ENCODE peak calls at places on chromosomes 2 and 18, in seven cellular contexts. I, F, V, G, X, P and D are unnamed samples. For H3K9me3, the result is how much of the 10 kb centered on the place peaks cover.

GRCh38 chr2:240999001-240999791 is 778 bp downstream of the SNED1 start:
- DNase-seq in G (peak), P (no peak), X (peak), F (peak), V (peak), I (no peak), D (peak)

GRCh38 chr2:69429491-69430183 is 7.6 kb downstream of the NFU1 start:
- DNase-seq in V (no peak), P (no peak), I (no peak), X (no peak), G (no peak), F (no peak), D (no peak)

GRCh38 chr2:121815216-121815615 is 59.8 kb downstream of the TSN start:
- DNase-seq in F (no peak), I (no peak), V (no peak), X (no peak), G (no peak), P (no peak), D (no peak)

GRCh38 chr18:70982292-70982691 is 693.4 kb downstream of the SOCS6 start:
- DNase-seq in V (no peak), F (no peak), P (no peak), I (no peak), X (no peak), G (no peak), D (no peak)

GRCh38 chr2:33583194-33583938 is 15.7 kb downstream of the FAM98A start:
- DNase-seq in I (peak), F (no peak), G (peak), P (no peak), X (peak), V (no peak), D (no peak)

GRCh38 chr18:58076052-58076451 is 32.0 kb downstream of the NEDD4L start:
- DNase-seq in F (no peak), P (no peak), V (no peak), I (no peak), G (peak), X (no peak), D (no peak)

GRCh38 chr18:45104071-45104440 is 423.4 kb downstream of the SETBP1 start:
- DNase-seq in P (no peak), F (no peak), I (no peak), V (no peak), G (no peak), X (no peak), D (no peak)

GRCh38 chr18:75229437-75229836 is 18.8 kb downstream of the TSHZ1 start:
- DNase-seq in P (no peak), V (no peak), G (no peak), F (no peak), I (no peak), X (no peak), D (no peak)

GRCh38 chr2:98795535-98795902 is 64.6 kb upstream of the MGAT4A start:
- DNase-seq in G (no peak), P (no peak), I (no peak), X (no peak), V (no peak), F (no peak), D (no peak)

DNA sequence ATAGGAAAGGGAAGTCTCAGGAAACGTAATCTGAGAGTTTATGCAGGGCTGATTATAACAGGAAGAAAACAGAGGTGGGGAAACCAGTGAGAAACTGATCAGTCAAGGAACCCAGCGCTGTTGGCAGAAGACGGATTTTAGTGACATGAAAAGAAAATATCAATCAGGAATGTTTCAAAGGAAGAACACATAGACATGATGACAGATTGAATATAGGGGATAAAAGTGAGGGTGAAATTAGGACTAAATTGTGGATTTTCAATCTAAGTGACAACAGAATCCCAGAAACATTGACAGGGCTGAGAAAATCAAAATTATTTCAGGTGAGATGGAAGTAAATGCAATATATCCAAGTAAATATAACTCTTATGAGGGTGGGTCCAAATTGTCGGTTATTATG is 199.8 kb upstream of the CCDC150 start:
- DNase-seq in X (no peak), F (no peak), I (no peak), V (no peak), G (no peak), P (no peak), D (no peak)
- H3K9me3 ChIP-seq in X (under half), F (under half), I (under half), V (under half), G (under half), P (under half), D (under half)

GRCh38 chr2:123566291-123566946 is 458.7 kb upstream of the CNTNAP5 start:
- DNase-seq in I (no peak), X (no peak), V (no peak), F (no peak), P (no peak), G (no peak), D (no peak)
- H3K9me3 ChIP-seq in I (under half), X (under half), V (under half), F (under half), P (under half), G (under half), D (under half)

GRCh38 chr2:184859187-184859586 is 260.9 kb downstream of the ZNF804A start:
- DNase-seq in V (no peak), G (no peak), F (no peak), I (no peak), X (no peak), P (no peak), D (no peak)
- H3K9me3 ChIP-seq in V (under half), G (under half), F (under half), I (under half), X (under half), P (under half), D (half or more)

GRCh38 chr2:7022956-7023467 is 105.8 kb downstream of the RNF144A start:
- DNase-seq in F (no peak), V (no peak), P (no peak), I (no peak), G (no peak), X (no peak), D (no peak)
- H3K9me3 ChIP-seq in F (under half), V (under half), P (under half), I (under half), G (under half), X (under half), D (under half)

GRCh38 chr18:11500153-11501122 is 109.0 kb upstream of the SLC35G4 start:
- DNase-seq in G (peak), P (no peak), X (no peak), F (no peak), I (no peak), V (no peak), D (no peak)
- H3K9me3 ChIP-seq in G (under half), P (under half), X (under half), F (under half), I (under half), V (under half), D (under half)

GRCh38 chr2:795245-796041 is 118.2 kb upstream of the TMEM18 start:
- DNase-seq in F (no peak), I (no peak), G (no peak), X (no peak), V (peak), P (no peak), D (no peak)

GRCh38 chr2:794554-795244 is 117.5 kb upstream of the TMEM18 start:
- DNase-seq in V (peak), I (no peak), G (no peak), X (no peak), F (no peak), P (no peak), D (no peak)

GRCh38 chr2:790634-791245 is 113.5 kb upstream of the TMEM18 start:
- DNase-seq in X (no peak), F (no peak), V (no peak), I (no peak), G (no peak), P (no peak), D (no peak)

GRCh38 chr2:792687-793086 is 115.5 kb upstream of the TMEM18 start:
- DNase-seq in F (no peak), I (no peak), V (no peak), G (no peak), P (no peak), X (no peak), D (no peak)

DNA sequence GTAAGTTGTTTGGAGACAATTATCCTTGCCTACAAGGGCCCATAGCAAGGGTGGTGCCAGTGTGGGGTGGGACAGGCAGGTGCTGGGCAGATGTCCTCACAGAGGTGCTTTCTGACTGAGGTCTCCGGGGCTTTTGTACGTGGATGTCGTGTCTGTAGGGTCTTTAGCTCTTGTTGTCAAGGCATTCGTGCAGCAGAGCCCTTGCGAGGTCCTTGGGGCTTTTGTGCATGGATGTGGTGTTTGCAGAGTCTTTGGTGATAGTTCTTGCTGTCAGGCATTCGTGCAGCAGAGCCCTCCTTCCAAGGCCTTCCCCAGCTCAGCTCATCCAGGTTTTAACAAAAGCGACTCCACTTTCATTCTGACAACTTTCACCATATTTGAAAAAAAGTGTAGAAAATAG is 116.0 kb upstream of the TMEM18 start:
- DNase-seq in G (no peak), P (no peak), X (no peak), F (no peak), I (no peak), V (no peak), D (no peak)
- H3K9me3 ChIP-seq in G (under half), P (under half), X (under half), F (under half), I (under half), V (under half), D (under half)

GRCh38 chr2:170911314-170911889 is 17.7 kb upstream of the GORASP2 start:
- DNase-seq in F (no peak), P (no peak), X (no peak), G (no peak), I (no peak), V (no peak), D (no peak)
- H3K9me3 ChIP-seq in F (under half), P (half or more), X (under half), G (under half), I (under half), V (under half), D (under half)

GRCh38 chr2:86533589-86533988 is 29.7 kb downstream of the CHMP3 start:
- DNase-seq in I (no peak), V (no peak), G (no peak), X (no peak), P (no peak), F (no peak), D (no peak)
- H3K9me3 ChIP-seq in I (under half), V (under half), G (under half), X (under half), P (under half), F (under half), D (under half)

GRCh38 chr2:112907001-112907949 is 3.7 kb upstream of the IL37 start:
- DNase-seq in P (no peak), G (no peak), V (no peak), X (no peak), F (no peak), I (no peak), D (no peak)
- H3K9me3 ChIP-seq in P (under half), G (under half), V (under half), X (under half), F (under half), I (under half), D (under half)